ENCODE peak calls at places on chromosomes 4 and X, in eight cellular contexts. I is ovary, P is B cell, Z is fibroblast of lung, H is HFF-Myc, X is lung, S is bronchial epithelial cell, Q is IMR-90. N is an unnamed sample.

GRCh38 chrX:107978707-107979307 is 3.4 kb downstream of the TEX13B start:
- DNase-seq in I (no peak), H (peak; percentile 10), X (no peak), S (peak; percentile 15), P (no peak), Q (peak; percentile 19), Z (peak; percentile 48), N (peak; percentile 59)

GRCh38 chr4:172045981-172046380 is 232.8 kb downstream of the GALNTL6 start:
- DNase-seq in S (no peak), P (no peak), Q (no peak), H (no peak), Z (no peak), X (no peak), I (no peak), N (no peak)

GRCh38 chrX:30665471-30665870 is 12.2 kb downstream of the GK start:
- DNase-seq in S (no peak), X (no peak), I (no peak), P (no peak), Z (no peak), H (no peak), Q (peak; percentile 49), N (no peak)

GRCh38 chr4:188246488-188246887 is 107.2 kb downstream of the TRIML1 start:
- DNase-seq in S (no peak), Z (peak; percentile 6), Q (peak; percentile 25), X (no peak), I (no peak), H (no peak), P (no peak), N (peak; percentile 31)

GRCh38 chr4:89897867-89898266 is 3.2 kb downstream of the MMRN1 start:
- DNase-seq in Q (no peak), Z (no peak), X (no peak), H (no peak), I (no peak), P (no peak), S (no peak), N (no peak)

GRCh38 chr4:95232358-95233156 is 316.2 kb downstream of the UNC5C start:
- DNase-seq in X (no peak), I (no peak), H (no peak), S (no peak), Q (no peak), P (no peak), Z (no peak), N (no peak)

GRCh38 chr4:17721496-17722360 is 59.7 kb downstream of the FAM184B start:
- DNase-seq in H (no peak), X (no peak), P (no peak), I (no peak), Z (no peak), S (peak; percentile 22), Q (peak; percentile 23), N (peak; percentile 38)

GRCh38 chrX:110006826-110007375 is 4.0 kb downstream of the TMEM164 start:
- DNase-seq in X (no peak), P (no peak), H (no peak), Q (peak; percentile 19), S (peak; percentile 44), I (no peak), Z (peak; percentile 24), N (no peak)

GRCh38 chr4:6855692-6856297 is 53.8 kb upstream of the TBC1D14 start:
- DNase-seq in H (peak; percentile 60), Q (peak; percentile 93), I (no peak), X (no peak), S (peak; percentile 54), P (no peak), Z (peak; percentile 88), N (peak; percentile 53)

GRCh38 chr4:81198151-81198550 is 16.9 kb downstream of the PRKG2 start:
- DNase-seq in P (no peak), S (no peak), H (no peak), I (no peak), Z (no peak), Q (no peak), X (no peak), N (peak; percentile 25)

GRCh38 chr4:45648846-45649245 is 475.0 kb downstream of the GABRG1 start:
- DNase-seq in Z (no peak), I (no peak), Q (no peak), X (no peak), S (no peak), H (no peak), P (no peak), N (no peak)

GRCh38 chrX:11664211-11664888 is 1.4 kb downstream of the ARHGAP6 start:
- DNase-seq in X (no peak), H (no peak), S (no peak), I (peak; percentile 12), Q (no peak), Z (no peak), P (no peak), N (no peak)

GRCh38 chrX:53287493-53288138 is 6.2 kb upstream of the IQSEC2 start:
- DNase-seq in S (peak; percentile 39), I (peak; percentile 42), Z (peak; percentile 63), Q (peak; percentile 66), P (no peak), X (no peak), H (peak; percentile 65), N (peak; percentile 84)

GRCh38 chr4:3851211-3851610 is 85.0 kb downstream of the ADRA2C start:
- DNase-seq in P (no peak), X (no peak), I (no peak), Z (no peak), Q (peak; percentile 17), S (peak; percentile 4), H (peak; percentile 14), N (peak; percentile 44)

GRCh38 chrX:33543757-33544156 is 332.4 kb upstream of the DMD start:
- DNase-seq in Z (no peak), Q (no peak), S (no peak), X (no peak), I (no peak), P (no peak), H (no peak), N (no peak)

GRCh38 chr4:17316566-17316965 is 195.3 kb downstream of the QDPR start:
- DNase-seq in I (no peak), Q (peak; percentile 70), P (no peak), S (no peak), H (no peak), Z (no peak), X (no peak), N (no peak)

GRCh38 chr4:18075823-18076433 is 54.4 kb upstream of the LCORL start:
- DNase-seq in Q (peak; percentile 12), Z (peak; percentile 2), S (no peak), P (no peak), I (no peak), H (no peak), X (no peak), N (peak; percentile 21)

GRCh38 chrX:45712067-45712466 is 511.4 kb upstream of the DIPK2B start:
- DNase-seq in Z (peak; percentile 57), Q (peak; percentile 65), H (no peak), X (no peak), I (no peak), S (peak; percentile 33), P (no peak), N (peak; percentile 27)

GRCh38 chrX:2485460-2485753 is 15.4 kb downstream of the DHRSX start:
- DNase-seq in Q (peak; percentile 14), P (no peak), S (no peak), X (no peak), H (peak; percentile 36), I (no peak), Z (peak; percentile 62), N (no peak)

GRCh38 chr4:10608501-10609219 is 75.9 kb downstream of the CLNK start:
- DNase-seq in I (no peak), H (no peak), Q (peak; percentile 18), P (no peak), S (no peak), X (no peak), Z (no peak), N (no peak)

GRCh38 chrX:19360903-19361302 is 17.2 kb downstream of the PDHA1 start:
- DNase-seq in X (no peak), Q (no peak), H (no peak), S (no peak), I (no peak), Z (no peak), P (no peak), N (no peak)

GRCh38 chr4:138300616-138301015 is 58.5 kb upstream of the SLC7A11 start:
- DNase-seq in H (no peak), S (no peak), Q (peak; percentile 41), P (no peak), I (no peak), X (no peak), Z (no peak), N (no peak)

GRCh38 chr4:139675651-139676050 is 10.0 kb downstream of the MGST2 start:
- DNase-seq in S (peak; percentile 53), X (no peak), H (no peak), I (no peak), Z (no peak), Q (no peak), P (no peak), N (peak; percentile 50)

GRCh38 chr4:13618212-13618806 is 9.2 kb downstream of the BOD1L1 start:
- DNase-seq in S (no peak), X (no peak), Q (no peak), P (no peak), H (no peak), Z (no peak), I (no peak), N (no peak)

GRCh38 chr4:171674781-171675180 is 138.4 kb upstream of the GALNTL6 start:
- DNase-seq in H (no peak), I (no peak), S (no peak), Z (no peak), X (no peak), P (no peak), Q (no peak), N (no peak)

GRCh38 chrX:155086202-155086840 is 15.0 kb downstream of the BRCC3 start:
- DNase-seq in Z (peak; percentile 39), X (no peak), Q (peak; percentile 12), H (no peak), I (no peak), P (peak; percentile 43), S (no peak), N (peak; percentile 62)

GRCh38 chr4:140296335-140296753 is 77.1 kb upstream of the SCOC start:
- DNase-seq in Q (peak; percentile 89), S (peak; percentile 39), P (no peak), I (peak; percentile 65), H (peak; percentile 38), X (peak; percentile 32), Z (peak; percentile 94), N (peak; percentile 58)

GRCh38 chr4:101142259-101142658 is 205.1 kb downstream of the PPP3CA start:
- DNase-seq in Q (no peak), Z (no peak), X (no peak), P (no peak), H (no peak), I (no peak), S (no peak), N (no peak)
- TF ChIP-seq CTCF in Q (no peak), Z (no peak), X (no peak), P (no peak), H (no peak), I (no peak), S (no peak), N (no peak)

GRCh38 chr4:69470561-69470960 is 25.1 kb downstream of the UGT2B4 start:
- DNase-seq in H (no peak), I (no peak), Q (no peak), X (no peak), S (no peak), P (no peak), Z (no peak), N (peak; percentile 3)
- TF ChIP-seq CTCF in H (no peak), I (no peak), Q (no peak), X (no peak), S (no peak), P (no peak), Z (no peak), N (no peak)

GRCh38 chrX:78124304-78124703 is 15.1 kb downstream of the TAF9B start:
- DNase-seq in H (no peak), X (no peak), I (no peak), P (no peak), Z (peak; percentile 17), Q (no peak), S (no peak), N (no peak)
- TF ChIP-seq CTCF in H (no peak), X (no peak), I (no peak), P (peak; percentile 17), Z (peak; percentile 25), Q (peak; percentile 15), S (no peak), N (peak; percentile 18)

GRCh38 chr4:1987721-1988326 is 20.9 kb downstream of the NELFA start:
- DNase-seq in Q (no peak), S (no peak), H (no peak), X (no peak), Z (no peak), I (no peak), P (no peak), N (no peak)
- TF ChIP-seq CTCF in Q (no peak), S (no peak), H (no peak), X (no peak), Z (no peak), I (no peak), P (no peak), N (no peak)

N was measured in MCF 10A.